ENCODE peak calls at places on chromosomes 11 and 22, in seven cellular contexts. P is A549, Z is heart left ventricle, K is erythroblast, Y is IMR-90, U is Peyer's patch, M is stomach. R is an unnamed sample.

GRCh38 chr11:86091566-86091965 is 22.7 kb upstream of the PICALM start:
- DNase-seq in K (no peak), Z (no peak), Y (peak), U (no peak), P (no peak), M (no peak), R (no peak)

GRCh38 chr11:74784234-74784633 is 35.6 kb downstream of the RNF169 start:
- DNase-seq in K (no peak), Y (no peak), M (no peak), Z (no peak), U (no peak), P (no peak), R (no peak)

GRCh38 chr11:119016216-119017009 is 1.7 kb downstream of the RPS25 start:
- DNase-seq in M (no peak), U (no peak), Y (no peak), P (no peak), Z (no peak), K (no peak), R (no peak)

GRCh38 chr11:13127161-13127560 is 118.0 kb downstream of the RASSF10 start:
- DNase-seq in P (no peak), M (no peak), Y (no peak), Z (no peak), K (no peak), U (no peak), R (no peak)

GRCh38 chr11:73177380-73178091 is 35.4 kb upstream of the FCHSD2 start:
- DNase-seq in P (no peak), Y (no peak), K (no peak), U (no peak), Z (peak), M (peak), R (no peak)

GRCh38 chr11:1699771-1700170 is 2.8 kb downstream of the KRTAP5-6 start:
- DNase-seq in Z (no peak), U (no peak), P (no peak), K (no peak), Y (no peak), M (no peak), R (no peak)

GRCh38 chr11:123202155-123202714 is 7.2 kb upstream of the CLMP start:
- DNase-seq in U (no peak), K (no peak), P (no peak), Z (peak), Y (peak), M (no peak), R (no peak)

GRCh38 chr11:23006730-23007129 is 146.5 kb upstream of the CCDC179 start:
- DNase-seq in U (no peak), M (no peak), P (no peak), K (no peak), Y (peak), Z (no peak), R (no peak)

GRCh38 chr11:92601048-92601447 is 368.4 kb upstream of the MTNR1B start:
- DNase-seq in K (no peak), M (no peak), Y (no peak), U (no peak), P (no peak), Z (no peak), R (no peak)

GRCh38 chr11:100004541-100004940 is 682.5 kb upstream of the ARHGAP42 start:
- DNase-seq in U (no peak), Z (no peak), Y (no peak), M (no peak), K (no peak), P (no peak), R (no peak)

GRCh38 chr22:44097263-44098020 is 73.3 kb downstream of the PARVB start:
- DNase-seq in M (no peak), Z (no peak), P (no peak), U (no peak), Y (no peak), K (no peak), R (no peak)

GRCh38 chr22:44100411-44100810 is 76.3 kb downstream of the PARVB start:
- DNase-seq in U (no peak), Z (no peak), K (no peak), P (no peak), Y (no peak), M (no peak), R (no peak)

GRCh38 chr22:44098966-44099530 is 74.9 kb downstream of the PARVB start:
- DNase-seq in U (no peak), P (no peak), Z (no peak), K (no peak), M (no peak), Y (no peak), R (no peak)

GRCh38 chr22:44098021-44098739 is 74.1 kb downstream of the PARVB start:
- DNase-seq in M (no peak), U (no peak), P (no peak), Z (no peak), Y (no peak), K (no peak), R (no peak)

GRCh38 chr22:44099696-44100095 is 75.6 kb downstream of the PARVB start:
- DNase-seq in M (no peak), U (no peak), Z (no peak), K (no peak), Y (no peak), P (no peak), R (no peak)
- TF ChIP-seq POLR2A in M (no peak), U (no peak), Z (no peak), K (no peak), Y (no peak), P (no peak), R (no peak)

GRCh38 chr11:108593214-108593909 is at the start of gene EXPH5:
- DNase-seq in K (peak), P (peak), Z (peak), Y (peak), U (peak), M (peak), R (peak)
- TF ChIP-seq POLR2A in K (no peak), P (no peak), Z (no peak), Y (no peak), U (peak), M (peak), R (no peak)

DNA sequence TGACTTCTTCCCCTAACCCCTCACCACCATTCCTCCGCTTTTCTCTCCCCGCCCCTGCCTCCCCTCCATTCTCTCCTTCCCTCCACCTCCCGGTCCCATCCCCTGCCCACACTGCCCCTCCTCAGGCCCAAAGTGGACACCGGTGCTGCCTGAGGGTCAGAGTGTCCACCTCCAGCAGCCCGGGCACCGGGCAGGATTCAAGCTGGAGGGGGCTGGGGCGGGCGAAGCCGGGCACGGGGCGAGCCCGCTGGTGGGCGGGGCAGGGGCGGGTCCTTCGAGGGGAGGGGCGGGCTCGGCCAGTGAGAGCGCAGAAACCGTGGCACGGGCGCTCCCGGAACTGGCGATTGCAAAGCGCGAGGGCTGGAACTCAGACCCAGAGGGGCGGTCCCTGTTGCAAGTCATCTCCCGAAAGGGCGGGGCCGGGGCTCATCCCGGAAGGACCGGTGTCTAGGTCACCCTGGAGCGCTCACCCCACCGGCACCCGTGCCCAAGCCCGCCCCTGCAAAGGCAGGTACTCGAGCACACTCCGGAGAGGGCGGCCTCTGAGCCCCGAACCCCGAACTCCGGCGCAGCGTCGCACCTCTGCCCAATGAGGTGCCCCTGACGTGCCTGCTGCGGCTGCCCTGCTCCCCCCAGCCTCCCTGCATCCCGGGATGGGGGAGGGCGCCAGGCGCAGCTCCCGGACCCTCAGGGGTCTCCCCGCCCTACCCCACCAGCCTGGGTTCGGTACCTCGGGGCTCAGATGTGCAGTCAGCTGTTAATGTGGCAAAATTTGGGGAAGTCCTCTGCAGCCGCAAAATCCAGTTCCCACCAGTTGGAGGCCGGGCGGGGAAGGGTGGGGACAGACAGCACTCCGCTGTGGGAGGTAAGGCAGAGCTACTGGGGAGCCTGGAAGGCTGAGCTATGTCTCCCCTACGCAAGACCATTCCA is 16.5 kb upstream of the CDKN1C start:
- DNase-seq in K (peak), M (peak), Y (peak), P (peak), Z (peak), U (peak), R (peak)
- TF ChIP-seq POLR2A in K (peak), M (no peak), Y (no peak), P (peak), Z (peak), U (peak), R (peak)

DNA sequence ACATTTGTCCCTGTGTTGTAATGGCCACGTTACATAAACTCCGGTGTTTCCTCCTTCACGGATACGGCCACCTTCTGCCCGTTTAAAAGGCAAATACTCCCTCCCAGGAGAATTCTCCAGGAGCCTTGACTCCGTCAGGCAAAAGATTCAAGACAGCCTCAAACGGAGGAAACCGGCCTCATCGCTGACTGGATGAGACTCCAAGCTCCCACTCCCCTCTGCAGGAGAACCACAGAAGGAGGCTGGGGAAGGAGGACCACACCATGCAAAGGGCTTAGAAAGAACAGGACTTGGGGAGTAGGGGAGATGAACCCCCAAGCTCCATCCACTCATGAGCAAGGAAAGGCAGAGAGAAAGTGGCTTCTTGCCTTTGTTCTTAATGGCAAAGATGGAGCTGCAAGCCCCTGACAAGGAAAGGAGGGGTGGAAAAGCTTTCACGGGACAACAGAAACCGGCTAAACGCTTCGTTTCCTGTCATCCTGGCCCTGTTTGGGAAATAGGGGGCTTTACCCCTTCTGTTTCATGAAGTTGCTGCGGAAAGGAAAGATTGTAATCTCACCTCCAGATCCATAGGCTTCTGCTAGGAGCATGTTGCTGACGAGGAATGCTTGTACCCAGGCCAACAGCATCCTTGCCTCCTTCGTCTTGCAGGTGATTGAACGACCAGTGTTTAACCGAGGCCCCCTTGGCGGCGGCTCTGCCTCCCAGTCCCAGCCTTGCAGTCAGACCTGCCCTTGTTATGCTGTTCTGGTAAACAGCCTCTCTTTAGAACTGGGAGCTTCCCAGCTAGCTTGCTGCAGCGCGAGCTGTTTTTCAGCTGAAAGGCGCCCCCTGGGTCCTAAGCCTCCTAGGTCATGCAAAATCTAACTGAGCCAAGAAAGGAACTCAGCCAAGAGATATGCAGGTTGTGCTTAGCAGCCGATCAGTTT is at the start of gene PIK3IP1:
- DNase-seq in M (peak), U (peak), P (peak), Y (peak), Z (peak), K (peak), R (peak)
- TF ChIP-seq POLR2A in M (peak), U (peak), P (no peak), Y (peak), Z (peak), K (peak), R (no peak)

GRCh38 chr22:33919591-33920501 is at the start of gene LARGE1:
- DNase-seq in Z (peak), Y (peak), K (no peak), P (peak), U (peak), M (peak), R (no peak)
- TF ChIP-seq POLR2A in Z (peak), Y (no peak), K (no peak), P (no peak), U (no peak), M (no peak), R (no peak)

GRCh38 chr11:34052036-34052607 is 591 bp downstream of the CAPRIN1 start:
- DNase-seq in U (peak), P (peak), Y (peak), K (peak), M (peak), Z (peak), R (peak)
- TF ChIP-seq POLR2A in U (peak), P (peak), Y (peak), K (peak), M (no peak), Z (peak), R (peak)

R was measured in H54.